ENCODE peak calls at places on chromosome 12, in five cellular contexts. L is HEK293T, G is GM18507, Y is NCI-H510A treated with DMSO at 0.1 percent for 48 hours, X is LoVo. B is an unnamed sample.

GRCh38 chr12:5789469-5789968 is 155.5 kb downstream of the ANO2 start:
- DNase-seq in L (no peak), G (no peak), Y (no peak), X (peak; percentile 16), B (no peak)

GRCh38 chr12:64992641-64993040 is 128.5 kb downstream of the WIF1 start:
- DNase-seq in L (no peak), G (no peak), Y (no peak), X (no peak), B (no peak)

GRCh38 chr12:107131832-107132616 is 38.7 kb upstream of the CRY1 start:
- DNase-seq in L (peak; percentile 67), G (peak; percentile 18), Y (peak; percentile 76), X (peak; percentile 73), B (peak; percentile 34)

GRCh38 chr12:110245278-110245868 is 35.7 kb upstream of the ATP2A2 start:
- DNase-seq in L (peak; percentile 40), G (peak; percentile 26), Y (no peak), X (no peak), B (peak; percentile 4)

GRCh38 chr12:14993537-14994266 is 20.9 kb downstream of the PDE6H start:
- DNase-seq in L (no peak), G (no peak), Y (no peak), X (no peak), B (no peak)

GRCh38 chr12:49720214-49720613 is 13.0 kb upstream of the FMNL3 start:
- DNase-seq in L (no peak), G (no peak), Y (no peak), X (no peak), B (no peak)

GRCh38 chr12:13178568-13179158 is 17.9 kb upstream of the EMP1 start:
- DNase-seq in L (no peak), G (no peak), Y (no peak), X (no peak), B (no peak)

GRCh38 chr12:53775478-53776145 is 23.8 kb upstream of the CISTR start:
- DNase-seq in L (no peak), G (no peak), Y (no peak), X (no peak), B (no peak)

GRCh38 chr12:59808317-59808910 is 212.6 kb downstream of the SLC16A7 start:
- DNase-seq in L (peak; percentile 17), G (peak; percentile 1), Y (no peak), X (peak; percentile 52), B (peak; percentile 30)

GRCh38 chr12:79687711-79688270 is 3.0 kb downstream of the PAWR start:
- DNase-seq in L (no peak), G (no peak), Y (peak; percentile 15), X (no peak), B (no peak)

GRCh38 chr12:119990382-119990874 is 1.4 kb downstream of the BICDL1 start:
- DNase-seq in L (no peak), G (no peak), Y (peak; percentile 47), X (no peak), B (no peak)

GRCh38 chr12:123714302-123714627 is 2.1 kb downstream of the ATP6V0A2 start:
- DNase-seq in L (no peak), G (no peak), Y (peak; percentile 24), X (no peak), B (no peak)

GRCh38 chr12:120822832-120823503 is 81.2 kb downstream of the SPPL3 start:
- DNase-seq in L (no peak), G (no peak), Y (peak; percentile 19), X (no peak), B (no peak)

GRCh38 chr12:24915501-24915900 is 33.4 kb downstream of the BCAT1 start:
- DNase-seq in L (no peak), G (no peak), Y (no peak), X (no peak), B (no peak)

GRCh38 chr12:6267007-6267721 is 43.3 kb upstream of the PLEKHG6 start:
- DNase-seq in L (no peak), G (no peak), Y (no peak), X (no peak), B (no peak)